ENCODE peak calls at places on chromosomes 6 and 20, in five cellular contexts. H is A549, M is prostate gland, X is esophagus squamous epithelium, N is fibroblast of lung. V is an unnamed sample.

GRCh38 chr6:111011360-111012142 is 29.7 kb downstream of the RPF2 start:
- DNase-seq in H (peak; percentile 27), M (no peak), X (no peak), N (peak; percentile 66), V (no peak)

GRCh38 chr20:3194617-3195280 is 9.7 kb downstream of the DDRGK1 start:
- DNase-seq in H (no peak), M (no peak), X (no peak), N (no peak), V (no peak)

GRCh38 chr6:158782432-158783166 is 36.6 kb downstream of the EZR start:
- DNase-seq in H (no peak), M (no peak), X (no peak), N (no peak), V (no peak)

GRCh38 chr20:63977392-63978276 is 1.8 kb downstream of the SAMD10 start:
- DNase-seq in H (no peak), M (no peak), X (no peak), N (peak; percentile 76), V (peak; percentile 48)

GRCh38 chr6:131212024-131212423 is 76.8 kb downstream of the AKAP7 start:
- DNase-seq in H (no peak), M (no peak), X (no peak), N (peak; percentile 80), V (no peak)

GRCh38 chr6:35967059-35967769 is 46.3 kb upstream of the SRPK1 start:
- DNase-seq in H (no peak), M (no peak), X (no peak), N (no peak), V (peak; percentile 36)

GRCh38 chr6:151958332-151958731 is 150.8 kb downstream of the ESR1 start:
- DNase-seq in H (no peak), M (no peak), X (no peak), N (no peak), V (no peak)

GRCh38 chr20:10921491-10922010 is 247.8 kb upstream of the JAG1 start:
- DNase-seq in H (no peak), M (no peak), X (no peak), N (no peak), V (no peak)

GRCh38 chr6:109121411-109121810 is 26.1 kb downstream of the CEP57L1 start:
- DNase-seq in H (no peak), M (no peak), X (no peak), N (peak; percentile 16), V (no peak)

GRCh38 chr20:37529214-37529967 is 1.7 kb upstream of the BLCAP start:
- DNase-seq in H (no peak), M (no peak), X (no peak), N (no peak), V (no peak)

DNA sequence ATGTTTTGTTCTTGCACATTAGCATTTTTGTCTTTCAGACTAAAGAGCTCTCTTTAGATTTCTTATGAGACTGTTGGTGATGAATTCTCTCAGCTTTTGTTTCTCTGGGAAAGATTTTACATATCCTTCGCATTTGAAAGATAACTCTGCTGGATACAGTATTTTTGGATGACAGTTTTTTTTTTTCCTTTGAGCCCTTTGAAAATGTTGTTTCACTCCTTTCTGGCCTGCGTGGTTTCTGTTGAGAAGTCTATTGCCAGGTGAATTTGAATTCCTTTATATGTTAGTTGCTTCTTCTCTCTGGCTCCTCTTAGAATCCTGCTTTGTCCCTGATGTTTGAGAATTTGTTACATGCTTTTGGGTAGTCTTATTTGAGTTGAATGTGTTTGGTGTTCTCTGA is 22.2 kb upstream of the KIAA1586 start:
- DNase-seq in H (no peak), M (no peak), X (no peak), N (no peak), V (no peak)
- H3K4me1 ChIP-seq in H (no peaks in the 10 kb centered on the region), M (no peaks in the 10 kb centered on the region), X (no peaks in the 10 kb centered on the region), N (no peaks in the 10 kb centered on the region), V (no peaks in the 10 kb centered on the region)

GRCh38 chr6:42041131-42042055 is 8.9 kb upstream of the TAF8 start:
- DNase-seq in H (no peak), M (no peak), X (no peak), N (peak; percentile 44), V (no peak)
- H3K4me1 ChIP-seq in H (peaks cover 54% of the 10 kb centered on the region), M (peaks cover 27% of the 10 kb centered on the region), X (peaks cover 30% of the 10 kb centered on the region), N (peaks cover 14% of the 10 kb centered on the region), V (peaks cover 4% of the 10 kb centered on the region)

DNA sequence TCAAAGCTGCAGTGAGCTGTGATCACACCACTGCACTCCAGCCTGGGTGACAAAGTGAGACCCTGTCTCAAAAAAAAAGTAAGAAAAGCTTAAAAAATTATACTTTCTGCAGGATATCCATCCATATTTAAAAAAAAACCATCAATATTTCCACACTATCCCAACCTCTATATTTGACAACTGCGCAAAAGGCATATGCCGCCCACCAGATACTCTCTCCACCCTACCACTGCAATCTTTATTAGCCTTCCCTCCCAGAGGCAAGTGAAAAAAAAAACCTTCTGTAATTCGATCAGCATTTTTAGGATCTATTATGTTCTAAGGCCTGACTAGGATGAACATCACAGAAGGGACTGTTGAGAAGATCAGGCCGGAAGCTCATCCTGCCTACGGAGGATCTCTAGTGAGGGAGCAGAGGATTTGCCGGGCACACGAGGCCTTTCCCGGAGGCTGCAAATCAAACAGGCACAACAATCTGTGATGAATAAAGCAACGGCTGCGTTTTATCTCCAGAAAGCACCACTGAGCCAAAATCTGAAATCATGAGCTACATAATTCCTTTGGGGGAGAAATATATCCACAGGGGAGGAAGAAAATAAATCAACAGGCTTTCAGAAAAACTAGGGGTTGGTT is 65.9 kb downstream of the GFOD1 start:
- DNase-seq in H (no peak), M (no peak), X (no peak), N (no peak), V (no peak)
- H3K4me1 ChIP-seq in H (peaks cover 19% of the 10 kb centered on the region), M (no peaks in the 10 kb centered on the region), X (peaks cover 50% of the 10 kb centered on the region), N (peaks cover 7% of the 10 kb centered on the region), V (peaks cover 19% of the 10 kb centered on the region)

GRCh38 chr6:3915076-3915791 is 66.1 kb downstream of the FAM50B start:
- DNase-seq in H (no peak), M (no peak), X (no peak), N (no peak), V (no peak)
- H3K4me1 ChIP-seq in H (peaks cover 43% of the 10 kb centered on the region), M (peaks cover 4% of the 10 kb centered on the region), X (peaks cover 25% of the 10 kb centered on the region), N (peaks cover 24% of the 10 kb centered on the region), V (peaks cover 2% of the 10 kb centered on the region)

GRCh38 chr6:15352229-15352628 is 106.4 kb downstream of the JARID2 start:
- DNase-seq in H (no peak), M (no peak), X (no peak), N (no peak), V (no peak)
- H3K4me1 ChIP-seq in H (peaks cover 18% of the 10 kb centered on the region), M (no peaks in the 10 kb centered on the region), X (peaks cover 19% of the 10 kb centered on the region), N (peaks cover 2% of the 10 kb centered on the region), V (no peaks in the 10 kb centered on the region)

DNA sequence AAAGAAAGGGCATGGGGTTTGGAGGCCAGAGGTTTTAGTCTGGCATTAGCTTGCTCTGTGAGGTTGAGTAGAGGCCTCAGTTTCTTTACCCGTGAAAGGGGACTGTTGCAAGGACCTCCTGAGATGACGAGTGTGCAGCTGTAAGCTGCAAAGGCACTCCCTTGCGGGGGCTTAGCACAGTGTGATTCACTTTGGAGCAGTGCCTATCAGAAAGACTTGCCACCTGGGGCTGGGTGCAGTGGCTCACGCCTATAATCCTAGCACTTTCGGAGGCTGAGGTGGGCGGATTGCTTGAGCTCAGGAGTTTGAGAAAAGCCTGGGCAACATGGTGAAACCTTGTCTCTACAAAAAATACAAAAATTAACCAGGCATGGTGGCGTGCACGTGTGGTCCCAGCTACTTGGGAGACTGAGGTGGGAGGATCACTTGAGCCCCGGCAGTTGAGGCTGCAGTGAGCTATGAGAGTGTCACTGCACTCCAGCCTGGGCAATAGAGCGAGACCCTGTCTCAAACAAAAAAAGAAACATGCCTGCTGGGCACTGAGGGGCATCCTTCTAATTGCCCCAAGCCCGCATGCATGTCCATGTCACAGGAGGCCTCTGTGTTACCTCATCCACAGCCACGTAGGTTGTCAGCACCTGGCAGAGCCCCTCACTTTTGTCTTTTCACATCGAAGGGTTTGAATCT is 7.6 kb upstream of the BAK1 start:
- DNase-seq in H (no peak), M (no peak), X (no peak), N (no peak), V (no peak)
- H3K4me1 ChIP-seq in H (peaks cover 34% of the 10 kb centered on the region), M (no peaks in the 10 kb centered on the region), X (peaks cover 29% of the 10 kb centered on the region), N (peaks cover 17% of the 10 kb centered on the region), V (no peaks in the 10 kb centered on the region)

GRCh38 chr20:23135449-23136447 is 49.6 kb upstream of the CD93 start:
- DNase-seq in H (no peak), M (no peak), X (no peak), N (no peak), V (no peak)
- H3K4me1 ChIP-seq in H (peaks cover 6% of the 10 kb centered on the region), M (no peaks in the 10 kb centered on the region), X (peaks cover 44% of the 10 kb centered on the region), N (no peaks in the 10 kb centered on the region), V (no peaks in the 10 kb centered on the region)

GRCh38 chr20:23151885-23152284 is 65.8 kb upstream of the CD93 start:
- DNase-seq in H (no peak), M (no peak), X (no peak), N (no peak), V (peak; percentile 33)

GRCh38 chr20:23155141-23155590 is 69.0 kb upstream of the CD93 start:
- DNase-seq in H (no peak), M (no peak), X (no peak), N (no peak), V (no peak)

GRCh38 chr20:23152902-23153301 is 66.8 kb upstream of the CD93 start:
- DNase-seq in H (no peak), M (no peak), X (no peak), N (no peak), V (no peak)

GRCh38 chr20:23152308-23152892 is 66.3 kb upstream of the CD93 start:
- DNase-seq in H (no peak), M (no peak), X (no peak), N (peak; percentile 87), V (peak; percentile 54)

DNA sequence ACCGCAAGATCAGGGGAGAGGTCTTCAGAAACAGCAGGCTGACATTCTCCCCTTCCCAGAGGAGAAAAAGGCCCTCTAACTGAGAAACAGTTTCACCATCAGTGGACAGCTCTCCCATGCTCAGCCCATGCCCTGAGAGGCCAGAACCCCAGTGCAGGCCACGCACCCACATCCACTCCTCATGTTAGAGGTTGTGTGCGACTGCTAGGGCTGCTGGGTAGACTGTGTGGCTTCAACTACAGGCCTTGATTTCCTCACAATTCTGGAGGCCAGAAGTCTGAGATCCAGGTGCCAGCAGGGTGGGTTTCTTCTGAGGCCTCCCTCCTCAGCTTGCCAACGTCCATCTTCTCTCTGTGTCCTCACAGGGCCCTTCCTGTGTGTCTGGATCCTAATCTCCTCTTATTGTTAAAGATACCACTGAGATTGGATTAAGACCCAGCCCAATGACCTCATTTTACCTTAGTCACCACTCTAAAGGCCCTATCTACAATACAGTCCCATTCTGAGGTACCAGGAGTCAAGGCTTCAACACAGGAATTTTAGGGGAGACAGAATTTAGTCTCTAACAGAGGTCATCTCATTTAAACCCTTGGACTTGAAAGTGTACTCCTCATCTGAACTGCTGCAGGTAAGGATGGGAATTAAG is 67.7 kb upstream of the CD93 start:
- DNase-seq in H (no peak), M (no peak), X (no peak), N (no peak), V (no peak)
- H3K4me1 ChIP-seq in H (peaks cover 22% of the 10 kb centered on the region), M (no peaks in the 10 kb centered on the region), X (peaks cover 54% of the 10 kb centered on the region), N (peaks cover 35% of the 10 kb centered on the region), V (no peaks in the 10 kb centered on the region)

GRCh38 chr6:46273911-46274310 is 103.1 kb upstream of the ENPP5 start:
- DNase-seq in H (no peak), M (no peak), X (no peak), N (no peak), V (no peak)
- H3K4me1 ChIP-seq in H (no peaks in the 10 kb centered on the region), M (no peaks in the 10 kb centered on the region), X (no peaks in the 10 kb centered on the region), N (no peaks in the 10 kb centered on the region), V (peaks cover 8% of the 10 kb centered on the region)